ENCODE peak calls at places on chromosomes 4 and X, in five cellular contexts. I is osteocyte, N is GM10248, R is IMR-90, A is Calu3. S is an unnamed sample.
A peak's percentile ranks its signal among the peaks of the same experiment; 100 is the strongest.

GRCh38 chrX:24963823-24964222 is 51.9 kb downstream of the ARX start:
- DNase-seq in N (no peak), R (no peak), A (peak; percentile 12), I (no peak), S (no peak)

GRCh38 chr4:121711263-121712000 is 14.7 kb upstream of the ANXA5 start:
- DNase-seq in I (peak; percentile 94), A (peak; percentile 75), N (peak; percentile 63), R (peak; percentile 97), S (peak; percentile 52)

GRCh38 chr4:95141376-95141775 is 383.6 kb downstream of the BMPR1B start:
- DNase-seq in I (no peak), N (no peak), R (no peak), A (no peak), S (no peak)

GRCh38 chr4:40888916-40889315 is 139.2 kb downstream of the NSUN7 start:
- DNase-seq in I (no peak), R (no peak), N (no peak), A (no peak), S (no peak)

GRCh38 chr4:139223682-139224317 is 46.8 kb upstream of the ELF2 start:
- DNase-seq in I (no peak), A (no peak), R (peak; percentile 76), N (no peak), S (no peak)

GRCh38 chr4:87038837-87039715 is 104.3 kb downstream of the AFF1 start:
- DNase-seq in A (peak; percentile 56), N (no peak), I (no peak), R (peak; percentile 91), S (no peak)

GRCh38 chr4:26985836-26986235 is 125.2 kb downstream of the STIM2 start:
- DNase-seq in A (no peak), I (no peak), R (no peak), N (peak; percentile 30), S (peak; percentile 23)

GRCh38 chr4:108166038-108166437 is 2.7 kb downstream of the LEF1 start:
- DNase-seq in R (no peak), A (no peak), I (no peak), N (no peak), S (no peak)

GRCh38 chr4:132572210-132572609 is 576.9 kb upstream of the PCDH10 start:
- DNase-seq in N (no peak), R (peak; percentile 25), A (no peak), I (no peak), S (no peak)

GRCh38 chr4:32830160-32830559 is 2110.0 kb downstream of the PCDH7 start:
- DNase-seq in A (no peak), R (no peak), N (no peak), I (no peak), S (no peak)

GRCh38 chrX:16946971-16947562 is 609 bp downstream of the REPS2 start:
- DNase-seq in I (no peak), A (peak; percentile 14), R (no peak), N (peak; percentile 18), S (peak; percentile 21)

GRCh38 chrX:135434258-135435138 is 12.8 kb downstream of the SMIM10L2A start:
- DNase-seq in A (no peak), R (no peak), N (no peak), I (no peak), S (no peak)

GRCh38 chr4:75745192-75745591 is 20.8 kb downstream of the USO1 start:
- DNase-seq in N (no peak), R (peak; percentile 85), A (no peak), I (no peak), S (no peak)

GRCh38 chr4:26326791-26327190 is 6.0 kb downstream of the RBPJ start:
- DNase-seq in R (peak; percentile 95), A (no peak), I (no peak), N (no peak), S (no peak)

GRCh38 chrX:12958059-12958458 is 16.9 kb upstream of the TMSB4X start:
- DNase-seq in I (no peak), R (no peak), N (peak; percentile 19), A (no peak), S (no peak)

GRCh38 chrX:80285131-80285773 is 135.0 kb upstream of the TENT5D start:
- DNase-seq in I (no peak), R (peak; percentile 1), N (peak; percentile 2), A (peak; percentile 55), S (peak; percentile 1)

GRCh38 chr4:74073358-74073757 is 25.6 kb downstream of the CXCL2 start:
- DNase-seq in N (no peak), I (no peak), R (no peak), A (no peak), S (no peak)

GRCh38 chrX:8191022-8191421 is 20.0 kb upstream of the VCX2 start:
- DNase-seq in R (no peak), I (no peak), A (no peak), N (no peak), S (no peak)

GRCh38 chr4:168945291-168945690 is 64.8 kb downstream of the CBR4 start:
- DNase-seq in N (no peak), A (no peak), R (no peak), I (no peak), S (no peak)

GRCh38 chrX:21989415-21989814 is 42.7 kb upstream of the PHEX start:
- DNase-seq in N (peak; percentile 29), R (no peak), A (no peak), I (no peak), S (peak; percentile 5)

GRCh38 chrX:63680423-63680822 is 104.6 kb downstream of the ARHGEF9 start:
- DNase-seq in R (no peak), N (no peak), I (no peak), A (no peak), S (no peak)

DNA sequence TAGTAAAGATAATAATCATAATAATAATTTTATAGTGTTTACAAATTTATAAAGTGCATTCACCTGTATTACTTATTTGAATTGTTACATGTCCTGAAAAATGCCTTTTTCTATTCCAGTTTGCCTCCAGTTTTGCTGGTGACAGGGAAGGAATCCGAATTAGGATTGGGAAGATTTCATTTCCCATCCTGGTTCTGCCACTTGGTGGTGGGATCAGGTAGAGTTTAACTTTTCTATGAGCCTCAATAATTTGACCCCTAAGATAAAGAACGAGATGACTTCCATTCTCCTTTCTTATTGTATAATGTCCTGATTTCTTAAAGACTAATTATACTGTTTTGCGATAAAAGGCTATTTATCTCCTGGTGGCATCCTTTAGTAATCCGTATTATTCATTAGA is 1090.9 kb downstream of the RAPGEF2 start:
- DNase-seq in I (no peak), A (no peak), R (no peak), N (no peak), S (no peak)
- TF ChIP-seq CTCF in I (no peak), A (no peak), R (no peak), N (no peak), S (no peak)

GRCh38 chr4:39255266-39255665 is 72.9 kb downstream of the WDR19 start:
- DNase-seq in N (no peak), I (no peak), R (peak; percentile 65), A (no peak), S (no peak)
- TF ChIP-seq CTCF in N (no peak), I (peak; percentile 28), R (peak; percentile 12), A (no peak), S (no peak)

DNA sequence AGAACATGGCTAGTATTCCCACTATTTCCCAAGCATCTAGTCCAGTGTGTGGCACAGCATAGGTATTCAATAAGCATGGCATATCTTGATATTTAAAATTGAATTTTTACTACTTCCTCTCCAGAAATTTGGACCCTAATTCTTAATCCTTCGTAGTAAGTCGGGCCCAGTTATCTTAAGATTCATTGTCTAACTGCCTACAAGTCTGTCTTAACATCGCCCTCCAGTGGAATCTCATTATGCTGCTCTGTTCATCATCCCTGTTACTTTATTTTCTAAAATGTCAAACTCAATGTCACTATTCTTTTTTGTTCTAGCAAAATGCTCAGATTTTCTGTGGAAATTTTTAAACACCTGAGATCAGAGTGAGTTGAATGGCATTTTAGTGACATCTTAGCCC is 606.2 kb downstream of the KLHL13 start:
- DNase-seq in A (no peak), R (no peak), I (no peak), N (no peak), S (no peak)
- TF ChIP-seq CTCF in A (no peak), R (no peak), I (no peak), N (no peak), S (no peak)

GRCh38 chr4:175330236-175330635 is 412.1 kb downstream of the ADAM29 start:
- DNase-seq in R (peak; percentile 50), A (no peak), I (no peak), N (no peak), S (no peak)

GRCh38 chr4:175330652-175331051 is 412.5 kb downstream of the ADAM29 start:
- DNase-seq in I (no peak), N (no peak), R (peak; percentile 83), A (no peak), S (no peak)

GRCh38 chr4:175325230-175325629 is 407.1 kb downstream of the ADAM29 start:
- DNase-seq in R (peak; percentile 8), I (no peak), N (no peak), A (no peak), S (no peak)
- TF ChIP-seq CTCF in R (no peak), I (no peak), N (no peak), A (no peak), S (no peak)

DNA sequence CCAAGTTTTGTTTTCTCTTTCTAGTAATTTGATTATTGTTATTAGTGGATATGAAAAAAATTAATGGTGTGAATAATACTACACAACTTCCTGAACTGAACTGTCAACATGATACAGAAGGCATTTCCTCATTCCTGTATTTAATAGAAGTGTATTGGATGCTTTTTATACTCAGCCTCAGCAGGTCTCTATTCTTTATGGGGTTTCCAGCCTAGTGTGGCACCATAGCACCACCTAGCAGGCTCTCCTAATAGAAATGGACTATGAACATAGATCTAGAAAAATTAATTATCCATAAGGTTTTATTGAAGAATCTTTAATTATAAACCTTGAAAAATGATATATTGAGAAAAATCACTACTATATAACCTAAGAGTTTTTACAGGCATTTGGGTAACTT is 52.4 kb downstream of the GLRB start:
- DNase-seq in N (no peak), R (peak; percentile 52), A (peak; percentile 31), I (no peak), S (no peak)
- TF ChIP-seq CTCF in N (no peak), R (peak; percentile 67), A (no peak), I (peak; percentile 79), S (no peak)

GRCh38 chr4:130712038-130712437 is 1616.1 kb downstream of the C4orf33 start:
- DNase-seq in N (no peak), R (no peak), A (no peak), I (no peak), S (no peak)

DNA sequence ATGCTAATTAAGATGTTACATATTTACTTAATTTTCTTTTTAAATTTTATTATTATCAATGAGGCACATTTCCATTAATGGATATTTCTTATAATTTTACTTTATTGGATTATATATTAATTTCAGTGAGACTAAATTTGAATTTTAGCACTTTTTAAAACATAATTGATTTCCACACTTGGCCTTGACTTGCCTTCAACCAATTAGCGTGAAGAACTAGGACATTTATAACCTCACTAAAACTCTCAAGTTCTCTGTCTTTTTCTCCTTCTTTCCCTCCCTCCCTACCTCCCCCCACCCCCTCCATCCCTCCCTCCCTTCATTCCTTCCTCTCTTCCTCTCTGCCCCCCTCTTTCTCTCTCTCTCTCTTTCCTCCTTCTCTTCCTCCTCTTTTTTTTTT is 1618.1 kb downstream of the C4orf33 start:
- DNase-seq in N (no peak), A (no peak), R (no peak), I (no peak), S (no peak)
- TF ChIP-seq CTCF in N (no peak), A (no peak), R (no peak), I (no peak), S (no peak)

DNA sequence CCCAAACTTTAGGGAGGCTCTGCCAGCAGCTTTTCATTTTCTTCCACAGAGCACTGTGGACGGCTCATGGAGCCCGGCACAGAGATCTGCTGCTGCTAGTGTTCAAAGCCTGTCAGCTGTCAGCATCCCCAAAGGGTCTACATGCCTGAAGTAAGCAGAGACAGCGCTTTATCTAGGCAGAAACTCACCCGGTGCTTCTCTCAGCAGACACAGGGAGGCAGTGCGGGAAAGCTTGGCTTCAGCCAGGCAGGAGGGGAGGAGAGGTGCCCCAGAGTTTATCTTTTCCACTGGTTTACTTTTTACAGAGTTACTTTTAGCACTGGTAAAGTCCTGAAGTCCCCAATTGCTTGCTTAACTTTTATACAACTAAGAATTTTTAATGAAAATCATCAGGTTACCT is 339.3 kb downstream of the NKX6-1 start:
- DNase-seq in R (no peak), A (no peak), I (no peak), N (no peak), S (no peak)
- TF ChIP-seq CTCF in R (no peak), A (no peak), I (no peak), N (no peak), S (no peak)